ENCODE peak calls at places on chromosomes 4 and X, in four cellular contexts. U, C, L and F are unnamed samples.

GRCh38 chr4:78560296-78560963 is 8.9 kb downstream of the ANXA3 start:
- DNase-seq in C (no peak), L (peak; percentile 90), U (no peak), F (peak; percentile 69)

GRCh38 chr4:133316874-133317273 is 167.8 kb downstream of the PCDH10 start:
- DNase-seq in C (no peak), L (peak; percentile 10), U (no peak), F (peak; percentile 3)

GRCh38 chrX:77009691-77010090 is 437.5 kb upstream of the FGF16 start:
- DNase-seq in C (no peak), L (peak; percentile 0), U (no peak), F (no peak)

GRCh38 chr4:8127051-8127798 is 31.4 kb downstream of the ABLIM2 start:
- DNase-seq in L (no peak), U (peak; percentile 24), C (no peak), F (no peak)

GRCh38 chr4:119498520-119498919 is 130.1 kb downstream of the PDE5A start:
- DNase-seq in U (no peak), L (peak; percentile 72), C (peak; percentile 25), F (peak; percentile 53)

GRCh38 chr4:180060159-180060889 is 2182.9 kb upstream of the TENM3 start:
- DNase-seq in L (no peak), C (no peak), U (no peak), F (peak; percentile 61)

GRCh38 chrX:12975999-12976558 is 1.2 kb downstream of the TMSB4X start:
- DNase-seq in C (peak; percentile 42), U (peak; percentile 41), L (peak; percentile 54), F (peak; percentile 58)

GRCh38 chr4:16224264-16224663 is 2.0 kb downstream of the TAPT1 start:
- DNase-seq in L (no peak), C (no peak), U (no peak), F (no peak)

GRCh38 chrX:12010436-12010835 is 127.8 kb upstream of the FRMPD4 start:
- DNase-seq in L (no peak), U (no peak), C (no peak), F (no peak)

GRCh38 chr4:681736-682451 is 7.1 kb downstream of the SLC49A3 start:
- DNase-seq in C (no peak), U (peak; percentile 77), L (no peak), F (no peak)

GRCh38 chrX:16712116-16712824 is at the start of gene CTPS2:
- DNase-seq in C (peak; percentile 66), L (peak; percentile 56), U (peak; percentile 71), F (peak; percentile 79)

GRCh38 chrX:17465201-17465600 is 90.2 kb downstream of the NHS start:
- DNase-seq in U (no peak), C (no peak), L (no peak), F (peak; percentile 27)

GRCh38 chrX:13868481-13869040 is 51.7 kb upstream of the GPM6B start:
- DNase-seq in L (peak; percentile 70), U (no peak), C (no peak), F (peak; percentile 77)

GRCh38 chrX:154398668-154399526 is 720 bp downstream of the RPL10 start:
- DNase-seq in L (peak; percentile 84), C (peak; percentile 87), U (peak; percentile 88), F (peak; percentile 85)

GRCh38 chrX:136395271-136395670 is 92.5 kb upstream of the BRS3 start:
- DNase-seq in C (no peak), U (no peak), L (peak; percentile 0), F (no peak)

GRCh38 chr4:185036842-185037241 is 18.6 kb downstream of the HELT start:
- DNase-seq in L (no peak), U (no peak), C (no peak), F (no peak)

GRCh38 chrX:40854242-40854641 is 118.9 kb upstream of the MED14 start:
- DNase-seq in C (no peak), U (no peak), L (no peak), F (no peak)